ENCODE peak calls at places on chromosome 21, in six cellular contexts. C is IMR-90, O is A549, R is GM12878, Z is K562, P is HepG2. Y is an unnamed sample. For H3K4me1, the result is how much of the 10 kb centered on the place peaks cover.

GRCh38 chr21:39373634-39374033 is 24.7 kb upstream of the HMGN1 start:
- DNase-seq in C (peak), O (peak), R (no peak), Z (peak), P (peak), Y (peak)

GRCh38 chr21:23130308-23130707 is 2132.1 kb downstream of the NCAM2 start:
- DNase-seq in C (no peak), O (no peak), R (no peak), Z (no peak), P (no peak), Y (no peak)

GRCh38 chr21:30257773-30258172 is 25.0 kb downstream of the KRTAP24-1 start:
- DNase-seq in C (no peak), O (peak), R (no peak), Z (peak), P (no peak), Y (peak)

GRCh38 chr21:27371065-27371464 is 404.2 kb upstream of the ADAMTS5 start:
- DNase-seq in C (no peak), O (no peak), R (no peak), Z (no peak), P (no peak), Y (no peak)

GRCh38 chr21:39915881-39916280 is 48.6 kb downstream of the PCP4 start:
- DNase-seq in C (no peak), O (no peak), R (no peak), Z (no peak), P (no peak), Y (no peak)

GRCh38 chr21:38625000-38625399 is 126.7 kb upstream of the ERG start:
- DNase-seq in C (no peak), O (no peak), R (no peak), Z (no peak), P (no peak), Y (no peak)

GRCh38 chr21:16968436-16968835 is 544.4 kb upstream of the CXADR start:
- DNase-seq in C (no peak), O (no peak), R (no peak), Z (no peak), P (no peak), Y (no peak)

GRCh38 chr21:15732290-15732995 is 2.7 kb downstream of the USP25 start:
- DNase-seq in C (peak), O (peak), R (peak), Z (peak), P (peak), Y (no peak)

GRCh38 chr21:31370893-31371652 is 27.0 kb upstream of the TIAM1 start:
- DNase-seq in C (peak), O (no peak), R (no peak), Z (no peak), P (no peak), Y (no peak)

GRCh38 chr21:31641416-31641922 is 18.0 kb upstream of the SOD1 start:
- DNase-seq in C (no peak), O (no peak), R (no peak), Z (no peak), P (no peak), Y (no peak)

GRCh38 chr21:42559326-42559725 is 45.7 kb downstream of the SLC37A1 start:
- DNase-seq in C (no peak), O (no peak), R (no peak), Z (no peak), P (no peak), Y (no peak)

GRCh38 chr21:16194851-16195251 is 465.1 kb downstream of the USP25 start:
- DNase-seq in C (peak), O (peak), R (no peak), Z (no peak), P (peak), Y (no peak)

DNA sequence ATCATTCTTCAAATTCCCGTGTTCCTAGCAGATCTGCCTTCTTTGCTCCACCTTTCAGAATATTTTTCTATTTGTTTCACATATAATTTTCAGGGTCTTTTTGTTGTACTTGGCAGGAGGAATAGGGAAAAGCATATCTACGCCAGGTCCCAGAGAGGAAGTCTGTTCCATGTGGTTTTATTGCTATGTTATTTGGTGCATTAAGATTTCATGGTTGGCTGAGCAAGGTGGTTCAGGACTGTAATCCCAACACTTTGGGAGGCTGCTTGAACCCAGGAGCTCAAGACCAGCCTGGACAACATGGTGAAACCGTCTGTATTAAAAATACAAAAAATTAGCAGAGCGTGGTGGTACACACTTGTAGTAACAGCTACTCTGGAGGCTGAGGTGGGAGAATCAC is 36.1 kb downstream of the COL6A1 start:
- DNase-seq in C (no peak), O (no peak), R (no peak), Z (no peak), P (no peak), Y (no peak)
- H3K4me1 ChIP-seq in C (under half), O (under half), R (under half), Z (under half), P (under half), Y (under half)

DNA sequence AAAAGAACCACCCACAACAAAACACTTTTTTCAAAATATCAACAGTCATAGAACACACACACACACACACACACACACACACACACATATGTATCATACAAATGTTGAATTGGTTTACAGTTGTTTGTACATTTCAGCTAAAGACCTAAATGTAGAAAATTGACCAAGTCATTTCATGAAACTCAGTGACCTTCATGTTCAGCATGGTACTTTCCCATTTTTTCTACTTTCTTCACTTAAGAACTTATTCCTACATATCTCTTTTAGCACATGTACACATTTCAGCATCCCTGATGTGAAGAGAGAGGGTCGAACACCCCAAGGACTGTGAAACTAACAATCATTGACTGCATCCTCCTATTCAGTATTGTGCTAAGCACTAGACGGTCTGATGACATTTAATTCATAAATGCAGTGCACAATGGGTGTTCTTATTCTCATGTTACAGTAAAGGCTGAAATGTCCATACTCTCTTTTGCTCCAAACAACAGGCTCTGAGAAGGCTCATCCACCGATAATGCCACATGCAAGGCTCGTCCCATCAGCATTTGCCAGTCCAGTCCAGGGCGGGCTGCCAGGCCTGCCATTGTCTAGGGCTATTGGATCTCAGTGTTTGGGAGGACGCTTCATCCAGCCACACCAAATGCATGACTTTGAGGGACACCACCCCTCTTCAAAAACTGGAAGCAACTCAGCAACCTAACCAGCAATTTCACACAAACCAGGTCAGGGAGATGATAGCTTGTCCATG is 150.1 kb upstream of the RUNX1 start:
- DNase-seq in C (no peak), O (no peak), R (no peak), Z (no peak), P (no peak), Y (no peak)
- TF ChIP-seq SMC3 in C (no peak), O (no peak), R (no peak), Z (no peak), P (no peak), Y (no peak)

GRCh38 chr21:43733060-43733459 is 14.1 kb downstream of the PDXK start:
- DNase-seq in C (no peak), O (no peak), R (no peak), Z (no peak), P (no peak), Y (no peak)

GRCh38 chr21:43733529-43734071 is 14.7 kb downstream of the PDXK start:
- DNase-seq in C (peak), O (no peak), R (no peak), Z (no peak), P (no peak), Y (no peak)

GRCh38 chr21:43734131-43734634 is 15.3 kb downstream of the PDXK start:
- DNase-seq in C (no peak), O (no peak), R (no peak), Z (no peak), P (no peak), Y (no peak)

GRCh38 chr21:43731476-43731875 is 12.5 kb downstream of the PDXK start:
- DNase-seq in C (no peak), O (no peak), R (no peak), Z (no peak), P (peak), Y (no peak)

DNA sequence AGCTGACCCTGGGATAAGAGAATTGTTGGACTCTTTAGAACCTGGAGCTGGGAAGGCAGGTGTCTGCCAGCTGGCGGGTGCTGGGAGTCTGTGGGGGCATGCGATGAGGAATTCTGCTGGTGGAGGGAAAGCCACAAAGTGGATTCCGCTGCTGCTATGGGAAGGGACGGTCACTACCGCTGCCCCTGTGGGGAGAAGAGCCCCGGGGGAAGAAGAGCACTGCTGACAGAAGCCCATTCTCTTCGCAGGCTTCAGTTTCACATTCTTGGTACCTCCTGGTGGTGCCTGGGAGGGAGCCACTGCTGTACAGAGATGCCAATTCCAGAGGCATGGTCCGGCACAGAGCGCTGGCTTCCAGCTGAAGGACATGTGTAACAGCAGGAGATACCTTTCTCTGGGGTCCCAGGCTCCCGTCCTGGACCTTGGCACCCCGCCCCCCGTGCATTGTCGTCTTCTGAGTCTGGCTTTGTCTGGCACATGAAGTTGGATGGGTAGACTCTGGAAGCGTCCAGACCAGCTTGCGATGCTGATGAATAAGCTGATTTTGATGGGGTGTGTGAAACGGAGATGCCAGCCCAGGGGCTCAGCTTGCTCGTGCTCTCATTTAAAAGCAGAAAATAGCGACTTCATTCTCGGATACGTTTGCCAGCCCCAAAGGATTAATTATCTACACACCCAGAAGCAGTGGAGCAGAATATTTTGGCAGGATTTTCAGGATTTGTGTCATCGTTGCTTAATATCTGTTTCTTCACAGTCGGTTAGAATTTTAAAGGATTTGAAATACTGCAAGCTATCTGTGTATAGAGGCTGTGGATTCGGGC is 13.2 kb downstream of the PDXK start:
- DNase-seq in C (no peak), O (no peak), R (no peak), Z (no peak), P (no peak), Y (no peak)
- H3K4me1 ChIP-seq in C (under half), O (half or more), R (under half), Z (half or more), P (half or more), Y (under half)

GRCh38 chr21:45376459-45377324 is 28.3 kb upstream of the COL18A1 start:
- DNase-seq in C (no peak), O (no peak), R (no peak), Z (no peak), P (no peak), Y (no peak)
- TF ChIP-seq SMC3 in C (no peak), O (no peak), R (no peak), Z (no peak), P (no peak), Y (no peak)

GRCh38 chr21:26154776-26155175 is 15.8 kb downstream of the APP start:
- DNase-seq in C (no peak), O (no peak), R (no peak), Z (no peak), P (no peak), Y (no peak)
- H3K4me1 ChIP-seq in C (under half), O (half or more), R (under half), Z (under half), P (under half), Y (under half)

Y was measured in SK-N-SH.